ENCODE peak calls at places on chromosomes 7 and 10, in four cellular contexts. Y is left lung, A is astrocyte of the spinal cord, T is NCI-H1694. W is an unnamed sample.

GRCh38 chr10:50417906-50418697 is 166.8 kb upstream of the ASAH2 start:
- DNase-seq in A (peak; percentile 89), Y (peak; percentile 88), T (no peak), W (no peak)

GRCh38 chr10:56288403-56288802 is 72.7 kb downstream of the ZWINT start:
- DNase-seq in Y (no peak), T (no peak), A (no peak), W (no peak)

GRCh38 chr7:127819975-127820778 is 168.2 kb downstream of the SND1 start:
- DNase-seq in Y (no peak), A (peak; percentile 86), T (no peak), W (no peak)

GRCh38 chr7:39908141-39908540 is 41.9 kb upstream of the CDK13 start:
- DNase-seq in T (no peak), A (no peak), Y (no peak), W (no peak)

GRCh38 chr10:18140149-18140956 is at the start of gene CACNB2:
- DNase-seq in Y (peak; percentile 82), T (no peak), A (peak; percentile 15), W (no peak)

GRCh38 chr10:129690248-129691070 is 223.4 kb downstream of the MGMT start:
- DNase-seq in A (no peak), Y (no peak), T (no peak), W (no peak)

GRCh38 chr10:89789188-89789587 is 87.8 kb downstream of the KIF20B start:
- DNase-seq in Y (no peak), T (no peak), A (no peak), W (no peak)

GRCh38 chr7:117489435-117489834 is 9.6 kb downstream of the CFTR start:
- DNase-seq in T (no peak), A (no peak), Y (no peak), W (no peak)

GRCh38 chr10:114453576-114453975 is 49.3 kb upstream of the AFAP1L2 start:
- DNase-seq in A (no peak), Y (no peak), T (no peak), W (no peak)

GRCh38 chr7:35734001-35734483 is 39.1 kb upstream of the HERPUD2 start:
- DNase-seq in T (no peak), Y (no peak), A (no peak), W (no peak)

GRCh38 chr10:6208781-6209235 is 6.1 kb downstream of the PFKFB3 start:
- DNase-seq in Y (no peak), T (no peak), A (no peak), W (no peak)

GRCh38 chr10:33129181-33129928 is 171.3 kb upstream of the ITGB1 start:
- DNase-seq in Y (no peak), A (peak; percentile 94), T (no peak), W (no peak)

W was measured in T-cell.